ENCODE peak calls at places on chromosome 5, in eight cellular contexts. A, O, Z, J, X, M, I and G are unnamed samples.

GRCh38 chr5:180283026-180283615 is 8.8 kb downstream of the MAPK9 start:
- DNase-seq in A (no peak), O (no peak), Z (peak; percentile 28), J (no peak), X (peak; percentile 14), M (no peak), I (no peak), G (no peak)

GRCh38 chr5:98770911-98771322 is 2.5 kb upstream of the RGMB start:
- DNase-seq in A (no peak), O (no peak), Z (peak; percentile 40), J (no peak), X (peak; percentile 73), M (no peak), I (no peak), G (no peak)

GRCh38 chr5:142014911-142015584 is 2.2 kb upstream of the GNPDA1 start:
- DNase-seq in A (peak; percentile 49), O (peak; percentile 45), Z (peak; percentile 60), J (peak; percentile 32), X (peak; percentile 80), M (peak; percentile 32), I (no peak), G (peak; percentile 16)

GRCh38 chr5:2217219-2217618 is 334.5 kb upstream of the IRX4 start:
- DNase-seq in A (no peak), O (no peak), Z (no peak), J (no peak), X (no peak), M (no peak), I (no peak), G (no peak)

GRCh38 chr5:168667301-168667859 is 88.2 kb upstream of the PANK3 start:
- DNase-seq in A (no peak), O (no peak), Z (no peak), J (no peak), X (no peak), M (no peak), I (no peak), G (no peak)

GRCh38 chr5:109917154-109917546 is 227.4 kb downstream of the MAN2A1 start:
- DNase-seq in A (no peak), O (no peak), Z (no peak), J (no peak), X (no peak), M (no peak), I (no peak), G (no peak)

GRCh38 chr5:38329132-38329715 is 70.9 kb downstream of the EGFLAM start:
- DNase-seq in A (no peak), O (peak; percentile 81), Z (peak; percentile 50), J (no peak), X (no peak), M (no peak), I (no peak), G (no peak)

GRCh38 chr5:73284985-73285384 is 112.0 kb downstream of the TMEM174 start:
- DNase-seq in A (no peak), O (no peak), Z (no peak), J (no peak), X (no peak), M (no peak), I (no peak), G (no peak)

GRCh38 chr5:96752341-96753016 is 55.3 kb downstream of the ERAP1 start:
- DNase-seq in A (peak; percentile 68), O (peak; percentile 61), Z (peak; percentile 66), J (peak; percentile 40), X (peak; percentile 74), M (peak; percentile 65), I (no peak), G (peak; percentile 36)

GRCh38 chr5:100889165-100889564 is 13.9 kb downstream of the ST8SIA4 start:
- DNase-seq in A (no peak), O (peak; percentile 23), Z (no peak), J (no peak), X (no peak), M (no peak), I (no peak), G (no peak)

GRCh38 chr5:177453852-177454396 is 7.3 kb downstream of the PRR7 start:
- DNase-seq in A (no peak), O (no peak), Z (no peak), J (peak; percentile 39), X (no peak), M (no peak), I (peak; percentile 79), G (no peak)

GRCh38 chr5:133285583-133286021 is 233.8 kb downstream of the HSPA4 start:
- DNase-seq in A (no peak), O (peak; percentile 94), Z (peak; percentile 10), J (no peak), X (peak; percentile 29), M (no peak), I (no peak), G (no peak)

GRCh38 chr5:624951-625230 is 12.8 kb downstream of the CEP72 start:
- DNase-seq in A (no peak), O (no peak), Z (no peak), J (no peak), X (no peak), M (no peak), I (peak; percentile 43), G (no peak)

GRCh38 chr5:177980776-177981175 is 15.3 kb downstream of the PROP1 start:
- DNase-seq in A (no peak), O (no peak), Z (peak; percentile 1), J (no peak), X (no peak), M (no peak), I (no peak), G (no peak)

GRCh38 chr5:131473731-131474130 is 161.3 kb downstream of the RAPGEF6 start:
- DNase-seq in A (no peak), O (no peak), Z (no peak), J (no peak), X (no peak), M (no peak), I (no peak), G (no peak)

GRCh38 chr5:411728-412127 is 31.2 kb upstream of the EXOC3 start:
- DNase-seq in A (no peak), O (no peak), Z (no peak), J (no peak), X (no peak), M (no peak), I (peak; percentile 42), G (no peak)

GRCh38 chr5:59149271-59149670 is 566.4 kb downstream of the RAB3C start:
- DNase-seq in A (no peak), O (no peak), Z (no peak), J (no peak), X (peak; percentile 10), M (no peak), I (no peak), G (no peak)

GRCh38 chr5:126052120-126052519 is 371.1 kb upstream of the GRAMD2B start:
- DNase-seq in A (no peak), O (no peak), Z (peak; percentile 43), J (no peak), X (no peak), M (no peak), I (no peak), G (no peak)

GRCh38 chr5:65034029-65034781 is 265.5 kb downstream of the CWC27 start:
- DNase-seq in A (peak; percentile 41), O (peak; percentile 73), Z (peak; percentile 82), J (no peak), X (no peak), M (no peak), I (no peak), G (no peak)

GRCh38 chr5:92775711-92776615 is 805.1 kb downstream of the NR2F1-AS1 start:
- DNase-seq in A (no peak), O (peak; percentile 28), Z (peak; percentile 57), J (no peak), X (peak; percentile 33), M (no peak), I (no peak), G (no peak)

GRCh38 chr5:72817076-72817476 is 615 bp downstream of the TNPO1 start:
- DNase-seq in A (no peak), O (peak; percentile 76), Z (peak; percentile 68), J (peak; percentile 31), X (peak; percentile 54), M (no peak), I (peak; percentile 81), G (no peak)

GRCh38 chr5:148968311-148968710 is 94.6 kb downstream of the SH3TC2 start:
- DNase-seq in A (no peak), O (peak; percentile 64), Z (no peak), J (no peak), X (no peak), M (peak; percentile 11), I (no peak), G (no peak)

GRCh38 chr5:176821441-176821840 is 11.1 kb downstream of the UNC5A start:
- DNase-seq in A (no peak), O (no peak), Z (no peak), J (no peak), X (no peak), M (no peak), I (no peak), G (no peak)